ENCODE peak calls at places on chromosomes 5 and 9, in nine cellular contexts. F is heart left ventricle; W is dorsolateral prefrontal cortex; R is brain microvascular endothelial cell; H is iPS DF 6.9; J is breast epithelium; Z is CD4-positive, alpha-beta T cell; L is coronary artery; D is IMR-90. B is an unnamed sample.

GRCh38 chr9:14865206-14865605 is 45.0 kb downstream of the FREM1 start:
- DNase-seq in W (no peak), R (no peak), L (no peak), J (no peak), H (no peak), Z (no peak), F (no peak), D (no peak), B (no peak)

GRCh38 chr5:59591162-59591561 is 302.4 kb downstream of the PDE4D start:
- DNase-seq in R (no peak), L (no peak), F (no peak), W (no peak), H (no peak), Z (no peak), D (no peak), J (no peak), B (no peak)

GRCh38 chr9:3863114-3863528 is 337.3 kb upstream of the RFX3 start:
- DNase-seq in Z (no peak), D (peak), L (no peak), J (no peak), W (no peak), R (peak), F (no peak), H (no peak), B (peak)

GRCh38 chr5:74310386-74310785 is 330.1 kb downstream of the ENC1 start:
- DNase-seq in F (no peak), H (no peak), L (no peak), D (peak), R (no peak), Z (no peak), W (no peak), J (no peak), B (no peak)

GRCh38 chr5:80240368-80240986 is 15.4 kb downstream of the SERINC5 start:
- DNase-seq in L (no peak), F (no peak), R (no peak), H (no peak), Z (no peak), J (no peak), W (no peak), D (no peak), B (no peak)

GRCh38 chr9:95099321-95100070 is 218.0 kb downstream of the FANCC start:
- DNase-seq in J (no peak), Z (no peak), D (no peak), L (no peak), R (no peak), H (no peak), W (no peak), F (no peak), B (no peak)

GRCh38 chr5:50702615-50703325 is 36.3 kb downstream of the PARP8 start:
- DNase-seq in F (no peak), R (no peak), H (no peak), J (no peak), L (no peak), Z (no peak), D (no peak), W (no peak), B (no peak)

GRCh38 chr9:6076856-6077255 is 61.4 kb upstream of the RANBP6 start:
- DNase-seq in R (no peak), D (peak), F (no peak), J (no peak), L (no peak), H (no peak), Z (no peak), W (no peak), B (no peak)

GRCh38 chr9:81634915-81635516 is 54.3 kb downstream of the TLE1 start:
- DNase-seq in R (peak), Z (no peak), F (no peak), L (no peak), J (no peak), H (no peak), W (no peak), D (peak), B (no peak)

GRCh38 chr5:33231214-33231710 is 209.5 kb upstream of the TARS1 start:
- DNase-seq in F (no peak), Z (no peak), R (no peak), H (no peak), D (peak), L (no peak), J (no peak), W (no peak), B (no peak)

GRCh38 chr5:168706655-168707069 is 127.5 kb upstream of the PANK3 start:
- DNase-seq in Z (no peak), R (peak), L (no peak), J (no peak), H (peak), D (peak), F (peak), W (no peak), B (no peak)

GRCh38 chr5:157574456-157575095 is 999 bp downstream of the ADAM19 start:
- DNase-seq in W (no peak), Z (no peak), L (no peak), F (peak), H (no peak), R (no peak), D (peak), J (no peak), B (no peak)

GRCh38 chr5:172078027-172078426 is 71.6 kb upstream of the FBXW11 start:
- DNase-seq in J (no peak), L (no peak), H (no peak), D (no peak), R (no peak), F (no peak), Z (no peak), W (no peak), B (no peak)

GRCh38 chr9:87871425-87872078 is 11.1 kb upstream of the SPATA31E1 start:
- DNase-seq in W (no peak), R (no peak), Z (no peak), F (no peak), D (no peak), J (no peak), H (no peak), L (no peak), B (no peak)

GRCh38 chr5:146890733-146891440 is 12.3 kb upstream of the PPP2R2B start:
- DNase-seq in W (no peak), L (no peak), F (no peak), Z (no peak), D (no peak), J (no peak), H (no peak), R (no peak), B (no peak)

GRCh38 chr9:2663486-2663885 is 41.9 kb downstream of the VLDLR start:
- DNase-seq in L (no peak), H (no peak), D (no peak), Z (no peak), F (peak), J (no peak), R (no peak), W (no peak), B (no peak)

GRCh38 chr5:66986009-66986408 is 210.6 kb downstream of the CD180 start:
- DNase-seq in D (no peak), H (no peak), R (no peak), W (no peak), L (no peak), J (no peak), F (no peak), Z (no peak), B (no peak)
- H3K27ac ChIP-seq in D (no peak), H (no peak), R (no peak), W (no peak), L (peak), J (no peak), F (no peak), Z (no peak), B (no peak)

GRCh38 chr9:18478517-18479361 is 4.8 kb downstream of the ADAMTSL1 start:
- DNase-seq in L (no peak), D (peak), J (no peak), R (peak), F (no peak), W (no peak), Z (no peak), H (no peak), B (peak)

GRCh38 chr9:18477719-18478118 is 3.8 kb downstream of the ADAMTSL1 start:
- DNase-seq in H (no peak), F (no peak), L (no peak), R (no peak), Z (no peak), W (no peak), D (no peak), J (no peak), B (no peak)

GRCh38 chr9:18474778-18475177 is 825 bp downstream of the ADAMTSL1 start:
- DNase-seq in D (peak), R (peak), Z (no peak), F (no peak), L (no peak), W (no peak), H (no peak), J (no peak), B (no peak)

GRCh38 chr9:18479405-18479804 is 5.5 kb downstream of the ADAMTSL1 start:
- DNase-seq in H (no peak), R (no peak), F (no peak), D (no peak), L (no peak), J (no peak), Z (no peak), W (no peak), B (no peak)

GRCh38 chr9:18477121-18477705 is 3.3 kb downstream of the ADAMTSL1 start:
- DNase-seq in W (no peak), L (no peak), F (no peak), Z (no peak), D (no peak), R (no peak), H (no peak), J (no peak), B (no peak)
- H3K27ac ChIP-seq in W (no peak), L (no peak), F (no peak), Z (no peak), D (no peak), R (no peak), H (no peak), J (no peak), B (no peak)

GRCh38 chr5:143133721-143134120 is 269.8 kb downstream of the NR3C1 start:
- DNase-seq in F (no peak), J (no peak), R (no peak), Z (no peak), D (no peak), L (no peak), W (no peak), H (no peak), B (no peak)
- H3K27ac ChIP-seq in F (no peak), J (no peak), R (no peak), Z (no peak), D (no peak), L (no peak), W (no peak), H (no peak), B (no peak)

DNA sequence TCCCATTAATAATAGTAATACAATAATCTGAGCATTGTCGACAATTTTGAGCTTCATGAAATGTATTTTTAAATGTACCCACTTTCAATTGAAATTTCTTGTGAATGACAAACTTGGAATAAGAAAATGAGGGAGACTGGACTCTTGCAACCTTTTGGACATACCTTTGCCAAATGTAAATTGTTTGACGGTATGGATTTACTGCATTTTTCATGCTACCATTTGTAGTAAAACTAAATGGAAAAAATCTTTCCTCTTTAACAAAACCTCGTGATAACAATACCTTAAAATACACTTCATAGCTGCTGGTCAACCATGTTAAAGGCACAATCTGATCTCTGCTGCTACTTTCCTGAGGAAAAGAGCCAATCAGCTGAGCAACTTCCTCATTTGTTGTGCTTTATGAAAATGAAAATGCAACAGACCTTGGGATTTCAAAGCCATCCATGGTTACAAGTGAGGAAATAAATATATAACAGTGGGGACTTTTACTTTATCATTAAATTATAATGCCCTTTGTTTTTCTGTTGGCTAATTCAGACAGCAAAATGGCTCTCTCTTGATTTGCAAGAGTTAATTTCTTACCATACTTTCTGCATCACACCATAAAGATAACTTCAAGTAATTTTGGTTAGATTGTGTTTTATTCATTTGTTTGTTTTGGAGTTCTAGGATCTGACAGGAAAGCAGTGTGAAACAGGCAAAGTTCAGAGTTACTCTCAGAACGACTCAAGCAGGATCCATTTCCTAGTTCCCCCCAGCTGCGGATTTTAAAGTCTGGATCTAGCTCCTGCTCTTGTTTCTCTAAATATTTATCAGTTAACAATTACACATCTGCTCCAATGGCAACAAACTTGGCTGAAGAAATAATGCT is 1.1 kb downstream of the ALDH1A1 start:
- DNase-seq in H (no peak), R (no peak), L (no peak), F (no peak), J (no peak), W (no peak), D (no peak), Z (no peak), B (no peak)
- H3K27ac ChIP-seq in H (no peak), R (no peak), L (peak), F (peak), J (peak), W (no peak), D (no peak), Z (no peak), B (no peak)

GRCh38 chr9:98049668-98050067 is 6.9 kb upstream of the NANS start:
- DNase-seq in R (no peak), W (no peak), H (no peak), J (no peak), Z (no peak), D (no peak), F (no peak), L (no peak), B (no peak)

GRCh38 chr9:98046161-98046543 is 10.4 kb upstream of the NANS start:
- DNase-seq in L (no peak), Z (no peak), H (no peak), J (no peak), R (no peak), F (no peak), W (no peak), D (no peak), B (no peak)

GRCh38 chr9:98043921-98044320 is 12.6 kb upstream of the NANS start:
- DNase-seq in J (no peak), D (no peak), H (no peak), W (no peak), L (no peak), Z (no peak), F (no peak), R (no peak), B (no peak)

GRCh38 chr9:98047002-98047401 is 9.5 kb upstream of the NANS start:
- DNase-seq in Z (no peak), L (no peak), F (no peak), W (no peak), J (no peak), H (no peak), D (no peak), R (no peak), B (no peak)

GRCh38 chr9:98045234-98046160 is 11.0 kb upstream of the NANS start:
- DNase-seq in W (no peak), Z (peak), R (no peak), L (no peak), H (no peak), F (no peak), J (no peak), D (no peak), B (no peak)
- H3K27ac ChIP-seq in W (no peak), Z (no peak), R (no peak), L (no peak), H (no peak), F (no peak), J (no peak), D (no peak), B (no peak)

DNA sequence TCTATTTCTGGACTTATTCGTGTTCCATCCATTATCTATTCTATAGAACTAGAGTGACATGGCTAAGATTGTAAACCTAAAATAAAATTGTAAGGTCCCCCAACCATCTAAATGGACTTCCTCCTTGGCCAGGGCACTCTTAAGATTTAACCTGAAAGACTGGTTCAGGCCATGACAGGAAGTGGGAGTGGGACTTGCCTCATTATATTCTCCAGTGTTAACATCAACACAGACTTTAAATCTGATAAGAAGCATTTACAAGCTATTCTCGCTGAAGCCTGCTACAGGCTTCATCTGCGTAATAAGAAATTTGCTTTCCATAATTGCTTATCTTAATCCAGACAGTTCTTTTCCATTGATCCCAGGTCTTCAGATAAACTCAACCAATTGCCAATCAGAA is 117.0 kb downstream of the SSBP2 start:
- DNase-seq in D (no peak), L (no peak), Z (no peak), H (no peak), J (no peak), R (no peak), F (no peak), W (no peak), B (no peak)
- H3K27ac ChIP-seq in D (no peak), L (no peak), Z (no peak), H (no peak), J (no peak), R (no peak), F (no peak), W (no peak), B (no peak)

GRCh38 chr5:57666582-57666981 is 184.0 kb upstream of the ACTBL2 start:
- DNase-seq in L (no peak), H (no peak), J (no peak), D (peak), R (no peak), Z (no peak), W (no peak), F (no peak), B (no peak)

GRCh38 chr5:57665146-57665936 is 182.7 kb upstream of the ACTBL2 start:
- DNase-seq in L (no peak), H (no peak), F (no peak), J (no peak), D (peak), R (no peak), W (no peak), Z (no peak), B (no peak)

GRCh38 chr5:57662991-57663390 is 180.4 kb upstream of the ACTBL2 start:
- DNase-seq in R (no peak), J (no peak), Z (no peak), L (no peak), F (no peak), D (peak), W (no peak), H (no peak), B (no peak)

GRCh38 chr5:57664700-57665099 is 182.1 kb upstream of the ACTBL2 start:
- DNase-seq in F (no peak), J (no peak), H (no peak), L (no peak), R (no peak), Z (no peak), D (no peak), W (no peak), B (no peak)

DNA sequence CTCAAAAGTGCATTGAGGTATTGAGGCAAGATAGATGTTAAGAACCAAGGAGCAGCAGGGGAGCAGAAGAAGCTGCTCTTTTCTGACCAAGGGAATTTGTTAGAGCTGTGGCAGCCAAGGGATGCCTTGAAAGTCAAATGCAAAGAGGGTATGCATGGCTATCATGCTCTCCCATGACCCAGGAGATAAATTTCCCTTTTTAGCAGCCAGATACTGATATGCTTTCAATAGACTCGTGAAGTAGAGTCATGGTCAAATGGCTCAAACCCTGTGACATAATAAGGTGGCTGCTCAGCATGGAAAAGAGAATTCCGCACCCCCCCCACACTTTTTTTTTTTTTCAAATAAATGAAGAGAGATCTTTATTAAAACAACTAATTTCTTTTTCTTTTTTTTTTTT is 180.9 kb upstream of the ACTBL2 start:
- DNase-seq in D (no peak), H (no peak), J (no peak), F (no peak), Z (no peak), L (no peak), W (no peak), R (no peak), B (no peak)
- H3K27ac ChIP-seq in D (no peak), H (no peak), J (no peak), F (peak), Z (no peak), L (no peak), W (no peak), R (no peak), B (no peak)

GRCh38 chr9:68454579-68455334 is 85.9 kb downstream of the TMEM252 start:
- DNase-seq in F (no peak), L (no peak), H (no peak), D (no peak), W (no peak), Z (no peak), R (no peak), J (no peak), B (no peak)
- H3K27ac ChIP-seq in F (peak), L (peak), H (no peak), D (no peak), W (no peak), Z (no peak), R (no peak), J (no peak), B (no peak)